ENCODE peak calls at places on chromosomes 6 and 20, in six cellular contexts. H is HCT116, N is GM23338, G is MM.1S, T is neural progenitor cell, D is PC-3. Y is an unnamed sample.

GRCh38 chr6:71107935-71108420 is 151.1 kb upstream of the B3GAT2 start:
- DNase-seq in G (no peak), H (peak), N (no peak), T (no peak), D (no peak), Y (peak)

GRCh38 chr6:144148891-144149290 is 1.4 kb upstream of the STX11 start:
- DNase-seq in T (no peak), D (peak), G (no peak), N (no peak), H (no peak), Y (peak)

GRCh38 chr6:144266091-144266649 is 19.0 kb upstream of the UTRN start:
- DNase-seq in H (peak), D (peak), N (peak), G (no peak), T (peak), Y (peak)

GRCh38 chr6:30227763-30228487 is 14.7 kb upstream of the TRIM26 start:
- DNase-seq in T (no peak), G (no peak), D (no peak), H (no peak), N (no peak), Y (no peak)

GRCh38 chr20:431012-431904 is 23.2 kb downstream of the RBCK1 start:
- DNase-seq in N (peak), T (peak), H (peak), G (peak), D (peak), Y (peak)

GRCh38 chr6:34526241-34526972 is 29.7 kb downstream of the SPDEF start:
- DNase-seq in H (no peak), D (no peak), G (no peak), T (peak), N (no peak), Y (no peak)

GRCh38 chr6:132768051-132768517 is 10.4 kb upstream of the VNN2 start:
- DNase-seq in D (peak), G (no peak), T (peak), N (peak), H (peak), Y (peak)

GRCh38 chr20:11799131-11799800 is 118.4 kb upstream of the BTBD3 start:
- DNase-seq in H (no peak), D (peak), G (no peak), N (no peak), T (no peak), Y (no peak)

GRCh38 chr6:34562861-34563512 is 6.9 kb upstream of the SPDEF start:
- DNase-seq in N (no peak), G (no peak), H (no peak), D (no peak), T (no peak), Y (no peak)

GRCh38 chr20:38536310-38536709 is 44.7 kb upstream of the ADIG start:
- DNase-seq in D (peak), N (no peak), T (no peak), G (no peak), H (no peak), Y (peak)

GRCh38 chr6:119347466-119348307 is 1.9 kb downstream of the MAN1A1 start:
- DNase-seq in G (peak), H (no peak), D (peak), N (peak), T (no peak), Y (peak)

GRCh38 chr20:64101731-64102621 is 5.4 kb downstream of the NPBWR2 start:
- DNase-seq in D (peak), N (peak), T (peak), G (peak), H (no peak), Y (peak)

DNA sequence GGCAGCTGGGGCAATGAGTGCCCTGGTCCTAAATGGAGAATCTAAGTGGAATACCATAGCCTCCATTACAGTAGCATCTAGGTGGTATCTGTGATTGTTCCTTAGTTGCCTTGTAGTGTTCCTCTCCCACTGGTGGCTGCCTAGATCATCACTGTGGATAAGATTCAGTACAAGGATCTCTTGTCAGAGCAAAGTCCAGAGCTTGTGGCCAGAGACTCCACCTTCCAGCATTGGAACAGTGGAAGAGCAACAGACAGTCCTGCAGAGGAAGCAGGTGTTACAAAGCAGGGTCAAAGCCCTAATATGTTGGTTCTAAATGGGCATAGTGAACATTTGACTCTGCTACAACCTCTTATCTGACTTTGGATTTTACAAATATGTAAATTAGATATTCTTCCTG is 194.1 kb upstream of the GRIK2 start:
- DNase-seq in H (no peak), G (no peak), T (no peak), D (no peak), N (no peak), Y (no peak)
- H3K4me2 ChIP-seq in H (no peak), G (no peak), T (no peak), D (no peak), N (no peak), Y (no peak)

DNA sequence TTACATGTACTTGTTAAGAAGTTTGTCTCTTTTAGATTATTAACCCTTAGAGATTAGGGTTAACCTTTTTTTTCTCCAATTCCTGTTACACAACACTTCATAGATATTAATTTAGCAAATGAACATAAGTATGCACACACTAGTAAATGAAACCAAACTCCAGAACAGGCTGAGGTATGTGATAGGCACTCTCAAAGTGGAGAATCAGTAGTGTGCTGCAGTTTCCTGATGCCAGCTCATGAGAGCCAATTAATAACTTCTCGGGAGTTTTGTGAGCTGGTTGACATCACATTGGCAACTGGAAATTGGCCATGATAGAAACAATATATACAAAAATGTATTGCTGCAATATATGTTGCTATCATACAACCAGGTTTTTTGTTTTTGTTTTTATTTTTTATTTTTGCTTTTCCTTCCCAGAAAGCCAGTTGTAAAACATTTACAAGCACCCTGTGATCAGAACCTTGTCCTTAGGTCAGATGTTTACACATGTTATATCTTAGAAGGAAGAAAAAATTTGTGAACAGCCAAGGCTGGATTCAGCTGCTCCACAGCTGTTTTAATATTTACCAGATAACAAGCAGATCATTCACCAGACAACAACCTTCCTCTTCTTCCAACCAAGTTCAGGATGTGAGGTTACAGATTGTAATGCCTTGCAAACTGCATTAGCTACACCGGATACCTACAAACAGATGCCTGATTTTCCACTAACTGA is 42.4 kb upstream of the ECHDC1 start:
- DNase-seq in T (no peak), H (no peak), N (no peak), G (no peak), D (no peak), Y (no peak)
- TF ChIP-seq EZH2phosphoT487 in T (no peak), H (no peak), N (no peak), G (no peak), D (no peak), Y (no peak)

DNA sequence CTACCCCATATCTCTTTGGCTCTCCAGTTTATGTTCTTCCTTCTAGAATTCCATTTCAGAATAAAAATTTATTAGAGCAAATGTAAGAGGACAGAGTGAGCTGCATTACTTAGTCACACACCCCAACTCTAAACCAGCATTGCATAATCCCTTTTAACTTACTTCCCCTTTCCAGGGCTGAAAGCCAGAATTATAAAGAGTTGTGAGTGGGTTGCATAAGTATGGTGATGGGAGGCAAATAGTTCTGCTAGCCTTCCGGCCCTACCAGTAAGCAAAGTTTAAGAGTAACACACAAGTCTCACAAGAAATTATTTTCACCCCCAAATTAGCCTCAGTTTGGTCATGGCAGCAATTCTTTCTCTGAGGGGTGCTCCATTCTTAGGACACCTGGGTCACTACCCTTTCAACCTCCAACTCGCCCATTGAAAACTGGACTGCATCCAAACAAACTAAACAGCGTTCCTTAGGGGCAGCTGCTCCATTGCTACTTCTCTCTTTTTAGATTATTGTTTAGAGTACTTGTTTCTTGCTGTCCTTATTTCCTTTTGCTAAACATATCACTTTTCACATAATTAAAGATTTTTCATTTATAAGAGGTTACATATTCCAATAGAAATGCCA is 1.6 kb downstream of the KIAA0408 start:
- DNase-seq in T (no peak), D (peak), G (no peak), H (no peak), N (peak), Y (peak)
- H3K4me2 ChIP-seq in T (no peak), D (no peak), G (no peak), H (no peak), N (peak), Y (peak)

DNA sequence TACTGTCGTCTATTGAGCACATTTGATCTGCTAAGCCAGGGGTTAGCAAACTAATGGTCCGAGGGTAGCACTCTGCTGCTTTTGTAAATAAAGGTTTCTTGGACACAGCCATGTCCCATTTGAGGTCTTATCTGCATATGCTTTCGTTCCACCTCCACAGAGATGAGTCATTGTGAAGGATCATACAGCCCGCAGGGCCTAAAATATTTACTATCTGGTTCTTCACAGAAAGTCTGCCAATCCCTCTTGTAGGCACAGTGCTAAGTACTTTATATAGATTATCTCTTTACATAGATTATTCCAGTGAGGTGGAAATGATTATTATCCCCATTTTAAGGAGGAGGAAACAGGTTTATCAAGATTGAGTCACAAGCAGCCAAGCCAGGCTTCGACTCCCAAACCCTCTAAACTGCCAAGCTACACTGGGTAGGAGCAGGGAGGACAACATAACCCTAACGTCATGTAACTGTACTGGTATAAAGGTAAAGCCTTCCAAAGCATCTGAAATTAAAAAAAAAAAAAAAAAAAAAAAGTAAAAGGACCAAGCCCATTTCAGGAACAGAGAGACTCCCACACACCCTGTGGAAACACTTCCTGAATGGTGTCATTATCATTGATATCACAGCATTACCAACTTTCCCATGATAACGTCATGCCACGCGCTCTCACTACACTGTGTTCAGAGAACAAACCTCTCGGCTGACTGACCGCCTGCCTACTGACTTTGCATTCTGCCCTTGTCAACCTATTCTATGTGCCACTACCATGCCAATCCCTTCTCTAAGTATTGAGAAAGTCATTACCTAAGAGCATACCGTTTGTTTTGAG is 101.0 kb downstream of the KIF16B start:
- DNase-seq in G (no peak), T (no peak), H (no peak), N (no peak), D (peak), Y (peak)
- TF ChIP-seq EZH2phosphoT487 in G (no peak), T (no peak), H (no peak), N (no peak), D (no peak), Y (no peak)

GRCh38 chr6:121868191-121868590 is 432.7 kb downstream of the GJA1 start:
- DNase-seq in G (no peak), D (no peak), T (no peak), H (no peak), N (no peak), Y (no peak)
- H3K4me2 ChIP-seq in G (no peak), D (no peak), T (no peak), H (no peak), N (no peak), Y (peak)